ENCODE peak calls at places on chromosomes 16 and 17, in seven cellular contexts. B is GM10248, D is Calu3, N is Karpas-422, Z is cardiac fibroblast, R is memory B cell, X is psoas muscle. I is an unnamed sample.

GRCh38 chr17:46046957-46047356 is 47.9 kb downstream of the STH start:
- DNase-seq in B (no peak), D (no peak), N (no peak), Z (peak), R (no peak), X (no peak), I (no peak)

GRCh38 chr17:50687200-50688066 is 20.3 kb downstream of the ANKRD40 start:
- DNase-seq in B (no peak), D (no peak), N (no peak), Z (no peak), R (no peak), X (no peak), I (peak)

GRCh38 chr17:5888811-5889210 is 181.4 kb upstream of the WSCD1 start:
- DNase-seq in B (no peak), D (no peak), N (no peak), Z (no peak), R (no peak), X (no peak), I (peak)

GRCh38 chr17:30599424-30600061 is 122.3 kb downstream of the GOSR1 start:
- DNase-seq in B (no peak), D (no peak), N (peak), Z (no peak), R (no peak), X (no peak), I (no peak)

GRCh38 chr16:88768041-88768876 is 16.8 kb downstream of the PIEZO1 start:
- DNase-seq in B (no peak), D (no peak), N (no peak), Z (peak), R (no peak), X (no peak), I (no peak)

GRCh38 chr17:63395075-63395815 is 50.9 kb downstream of the CYB561 start:
- DNase-seq in B (no peak), D (no peak), N (no peak), Z (peak), R (no peak), X (no peak), I (peak)

GRCh38 chr16:85665373-85665740 is 23.4 kb downstream of the GINS2 start:
- DNase-seq in B (no peak), D (no peak), N (no peak), Z (no peak), R (no peak), X (no peak), I (no peak)

GRCh38 chr16:89842471-89843408 is 14.5 kb downstream of the SPIRE2 start:
- DNase-seq in B (no peak), D (no peak), N (no peak), Z (peak), R (no peak), X (no peak), I (peak)

GRCh38 chr16:57815987-57816745 is 13.9 kb upstream of the KIFC3 start:
- DNase-seq in B (peak), D (peak), N (no peak), Z (peak), R (no peak), X (peak), I (peak)

GRCh38 chr17:57707892-57708291 is 37.2 kb downstream of the CCDC182 start:
- DNase-seq in B (no peak), D (no peak), N (no peak), Z (no peak), R (no peak), X (peak), I (peak)

GRCh38 chr17:80363518-80364090 is 51.4 kb upstream of the ENDOV start:
- DNase-seq in B (no peak), D (no peak), N (no peak), Z (no peak), R (no peak), X (peak), I (no peak)

GRCh38 chr16:26334218-26335111 is 642.7 kb downstream of the HS3ST4 start:
- DNase-seq in B (no peak), D (no peak), N (no peak), Z (no peak), R (no peak), X (no peak), I (no peak)

GRCh38 chr17:2412561-2413021 is 11.7 kb upstream of the MNT start:
- DNase-seq in B (no peak), D (no peak), N (no peak), Z (peak), R (no peak), X (peak), I (peak)

GRCh38 chr17:61880589-61881102 is 17.3 kb upstream of the BRIP1 start:
- DNase-seq in B (no peak), D (no peak), N (no peak), Z (no peak), R (no peak), X (no peak), I (no peak)

I was measured in foreskin fibroblast.